ENCODE peak calls at places on chromosomes 16 and 17, in four cellular contexts. B is COLO829, F is AG08395, Z is foreskin melanocyte. C is an unnamed sample.

GRCh38 chr17:50133028-50133768 is 3.2 kb upstream of the SAMD14 start:
- DNase-seq in B (no peak), F (peak; percentile 82), Z (no peak), C (no peak)

GRCh38 chr16:78210305-78210704 is 110.9 kb downstream of the WWOX start:
- DNase-seq in B (no peak), F (no peak), Z (no peak), C (no peak)

GRCh38 chr17:49548506-49549310 is 27.0 kb upstream of the NXPH3 start:
- DNase-seq in B (peak; percentile 49), F (peak; percentile 69), Z (no peak), C (no peak)

GRCh38 chr17:73228748-73229236 is 32.9 kb downstream of the CPSF4L start:
- DNase-seq in B (peak; percentile 68), F (peak; percentile 95), Z (peak; percentile 71), C (no peak)

GRCh38 chr17:10616502-10617119 is 40.5 kb downstream of the MYH3 start:
- DNase-seq in B (peak; percentile 74), F (peak; percentile 84), Z (peak; percentile 54), C (peak; percentile 2)

GRCh38 chr17:44417553-44417952 is 28.1 kb upstream of the ITGA2B start:
- DNase-seq in B (no peak), F (peak; percentile 14), Z (no peak), C (no peak)

GRCh38 chr17:78484300-78485159 is 92.7 kb downstream of the DNAH17 start:
- DNase-seq in B (peak; percentile 49), F (peak; percentile 68), Z (peak; percentile 19), C (no peak)

GRCh38 chr17:78532922-78533640 is 44.1 kb downstream of the DNAH17 start:
- DNase-seq in B (no peak), F (peak; percentile 48), Z (no peak), C (no peak)

GRCh38 chr16:23608194-23608593 is 12.1 kb upstream of the NDUFAB1 start:
- DNase-seq in B (no peak), F (no peak), Z (no peak), C (no peak)

GRCh38 chr17:61323696-61324539 is 75.7 kb upstream of the TBX2 start:
- DNase-seq in B (no peak), F (no peak), Z (no peak), C (no peak)

GRCh38 chr16:81723098-81723723 is 55.9 kb upstream of the PLCG2 start:
- DNase-seq in B (peak; percentile 52), F (peak; percentile 82), Z (peak; percentile 57), C (peak; percentile 42)

GRCh38 chr16:11032000-11032921 is 87.9 kb downstream of the CLEC16A start:
- DNase-seq in B (no peak), F (no peak), Z (no peak), C (no peak)

GRCh38 chr17:83202002-83203000 is 122.9 kb downstream of the METRNL start:
- DNase-seq in B (no peak), F (no peak), Z (no peak), C (no peak)

GRCh38 chr17:77427471-77427991 is 286.8 kb downstream of the SEC14L1 start:
- DNase-seq in B (no peak), F (peak; percentile 69), Z (no peak), C (no peak)

GRCh38 chr17:48322060-48322459 is 108.0 kb downstream of the SKAP1 start:
- DNase-seq in B (no peak), F (peak; percentile 23), Z (no peak), C (no peak)

GRCh38 chr17:70119545-70119944 is 44.5 kb downstream of the KCNJ16 start:
- DNase-seq in B (no peak), F (no peak), Z (no peak), C (no peak)

GRCh38 chr16:87017388-87018012 is 299.7 kb downstream of the C16orf95 start:
- DNase-seq in B (peak; percentile 58), F (peak; percentile 63), Z (peak; percentile 56), C (no peak)

GRCh38 chr16:15790458-15790857 is 66.4 kb downstream of the MYH11 start:
- DNase-seq in B (no peak), F (no peak), Z (no peak), C (no peak)

GRCh38 chr17:82998637-82999036 is 80.8 kb upstream of the METRNL start:
- DNase-seq in B (no peak), F (no peak), Z (no peak), C (no peak)

GRCh38 chr16:84379008-84379730 is 10.8 kb downstream of the ATP2C2 start:
- DNase-seq in B (no peak), F (no peak), Z (no peak), C (no peak)